ENCODE peak calls at places on chromosome 21, in seven cellular contexts. F, C, G, P, I, Z and K are unnamed samples. For H3K9me3, the result is how much of the 10 kb centered on the place peaks cover.

GRCh38 chr21:42622284-42622683 is 31.1 kb upstream of the PDE9A start:
- DNase-seq in F (no peak), I (no peak), Z (no peak), G (no peak), P (no peak), C (no peak), K (no peak)

GRCh38 chr21:44298301-44298700 is 1.6 kb upstream of the PFKL start:
- DNase-seq in G (no peak), C (no peak), I (no peak), F (peak), P (no peak), Z (no peak), K (no peak)

GRCh38 chr21:42098957-42099547 is 27.9 kb downstream of the UMODL1 start:
- DNase-seq in G (no peak), Z (no peak), I (no peak), P (no peak), F (no peak), C (no peak), K (no peak)

GRCh38 chr21:39613029-39613934 is 542 bp downstream of the B3GALT5 start:
- DNase-seq in I (no peak), G (no peak), P (no peak), C (peak), Z (no peak), F (no peak), K (no peak)

GRCh38 chr21:32477424-32477745 is 64.9 kb downstream of the EVA1C start:
- DNase-seq in Z (no peak), I (no peak), G (peak), P (no peak), F (no peak), C (no peak), K (no peak)

GRCh38 chr21:38310619-38311018 is 53.8 kb downstream of the KCNJ15 start:
- DNase-seq in Z (no peak), P (no peak), F (peak), G (no peak), I (no peak), C (peak), K (no peak)

GRCh38 chr21:16280731-16281130 is 550.9 kb downstream of the USP25 start:
- DNase-seq in I (no peak), P (no peak), G (no peak), C (peak), F (peak), Z (no peak), K (no peak)

GRCh38 chr21:37915516-37915915 is 741 bp downstream of the KCNJ6 start:
- DNase-seq in P (no peak), G (no peak), F (no peak), I (no peak), Z (no peak), C (no peak), K (no peak)

GRCh38 chr21:43982489-43983078 is 29.5 kb upstream of the TRAPPC10 start:
- DNase-seq in I (no peak), F (no peak), G (no peak), Z (no peak), C (no peak), P (no peak), K (no peak)

GRCh38 chr21:38631676-38632075 is 133.4 kb upstream of the ERG start:
- DNase-seq in G (no peak), I (no peak), F (peak), P (no peak), Z (no peak), C (no peak), K (no peak)

GRCh38 chr21:18449586-18449985 is 46.0 kb upstream of the TMPRSS15 start:
- DNase-seq in F (no peak), C (no peak), Z (no peak), I (no peak), G (no peak), P (no peak), K (no peak)

GRCh38 chr21:38621132-38621531 is 122.9 kb upstream of the ERG start:
- DNase-seq in G (no peak), I (no peak), F (no peak), Z (no peak), C (no peak), P (no peak), K (no peak)

GRCh38 chr21:34889287-34889536 is 159.9 kb downstream of the RUNX1 start:
- DNase-seq in P (peak), F (peak), G (peak), I (no peak), Z (peak), C (peak), K (peak)

GRCh38 chr21:36120304-36120902 is 14.5 kb upstream of the CBR3 start:
- DNase-seq in G (peak), Z (no peak), P (no peak), F (peak), C (peak), I (peak), K (no peak)

GRCh38 chr21:26007911-26008579 is 162.5 kb downstream of the APP start:
- DNase-seq in Z (no peak), C (peak), G (no peak), F (peak), P (no peak), I (no peak), K (no peak)

GRCh38 chr21:31873275-31873695 is 465 bp downstream of the HUNK start:
- DNase-seq in F (no peak), I (peak), C (no peak), G (no peak), Z (no peak), P (no peak), K (no peak)

GRCh38 chr21:34857874-34858273 is 189.1 kb downstream of the CLIC6 start:
- DNase-seq in C (no peak), F (peak), G (no peak), I (no peak), P (no peak), Z (no peak), K (no peak)

GRCh38 chr21:42975886-42976608 is 1.7 kb downstream of the PKNOX1 start:
- DNase-seq in G (no peak), P (no peak), I (no peak), C (peak), F (peak), Z (no peak), K (no peak)

GRCh38 chr21:38440746-38441145 is 57.5 kb downstream of the ERG start:
- DNase-seq in G (no peak), F (peak), P (no peak), Z (no peak), C (peak), I (no peak), K (no peak)

GRCh38 chr21:36732761-36733160 is 33.8 kb downstream of the SIM2 start:
- DNase-seq in F (no peak), I (no peak), C (no peak), Z (no peak), G (no peak), P (peak), K (no peak)

GRCh38 chr21:41168391-41169257 is 664 bp downstream of the BACE2 start:
- DNase-seq in P (peak), I (peak), Z (peak), G (peak), F (peak), C (peak), K (peak)

GRCh38 chr21:40243676-40244075 is 376.4 kb downstream of the PCP4 start:
- DNase-seq in Z (no peak), P (no peak), C (no peak), G (no peak), I (no peak), F (no peak), K (no peak)

GRCh38 chr21:41823166-41823565 is 56.0 kb downstream of the PRDM15 start:
- DNase-seq in F (no peak), P (no peak), I (no peak), G (no peak), Z (no peak), C (no peak), K (no peak)

GRCh38 chr21:43273708-43274021 is 104.9 kb downstream of the CRYAA start:
- DNase-seq in I (no peak), F (no peak), C (no peak), G (no peak), P (no peak), Z (no peak), K (no peak)

GRCh38 chr21:35136586-35137254 is 87.6 kb upstream of the RUNX1 start:
- DNase-seq in Z (no peak), G (no peak), C (peak), P (peak), I (peak), F (peak), K (no peak)

GRCh38 chr21:26087223-26087918 is 83.2 kb downstream of the APP start:
- DNase-seq in G (no peak), F (no peak), I (no peak), Z (no peak), C (no peak), P (no peak), K (no peak)

GRCh38 chr21:40842197-40842552 is 4.8 kb downstream of the DSCAM start:
- DNase-seq in F (no peak), I (no peak), P (no peak), G (no peak), C (no peak), Z (no peak), K (no peak)

GRCh38 chr21:16496594-16496993 is 766.8 kb downstream of the USP25 start:
- DNase-seq in G (no peak), I (no peak), C (no peak), P (no peak), F (no peak), Z (no peak), K (no peak)

GRCh38 chr21:35324372-35325220 is 275.5 kb upstream of the RUNX1 start:
- DNase-seq in G (no peak), I (no peak), Z (no peak), F (peak), P (no peak), C (peak), K (peak)

GRCh38 chr21:42835611-42836401 is 43.5 kb downstream of the WDR4 start:
- DNase-seq in G (no peak), P (peak), C (no peak), F (no peak), Z (peak), I (no peak), K (no peak)

GRCh38 chr21:42974832-42975820 is 764 bp downstream of the PKNOX1 start:
- DNase-seq in I (peak), F (peak), G (no peak), C (peak), P (peak), Z (peak), K (peak)

GRCh38 chr21:35528109-35529042 is 479.3 kb upstream of the RUNX1 start:
- DNase-seq in G (no peak), F (no peak), C (peak), I (no peak), P (no peak), Z (no peak), K (peak)

GRCh38 chr21:45478115-45478801 is 64.0 kb downstream of the SLC19A1 start:
- DNase-seq in F (peak), G (peak), I (peak), C (peak), Z (peak), P (peak), K (peak)
- H3K9me3 ChIP-seq in F (under half), G (under half), I (under half), C (under half), Z (under half), P (under half), K (under half)

GRCh38 chr21:23612210-23612609 is 1995.1 kb downstream of the MRPL39 start:
- DNase-seq in Z (no peak), I (no peak), P (no peak), C (no peak), G (no peak), F (no peak), K (no peak)
- H3K9me3 ChIP-seq in Z (under half), I (under half), P (under half), C (under half), G (under half), F (under half), K (under half)

DNA sequence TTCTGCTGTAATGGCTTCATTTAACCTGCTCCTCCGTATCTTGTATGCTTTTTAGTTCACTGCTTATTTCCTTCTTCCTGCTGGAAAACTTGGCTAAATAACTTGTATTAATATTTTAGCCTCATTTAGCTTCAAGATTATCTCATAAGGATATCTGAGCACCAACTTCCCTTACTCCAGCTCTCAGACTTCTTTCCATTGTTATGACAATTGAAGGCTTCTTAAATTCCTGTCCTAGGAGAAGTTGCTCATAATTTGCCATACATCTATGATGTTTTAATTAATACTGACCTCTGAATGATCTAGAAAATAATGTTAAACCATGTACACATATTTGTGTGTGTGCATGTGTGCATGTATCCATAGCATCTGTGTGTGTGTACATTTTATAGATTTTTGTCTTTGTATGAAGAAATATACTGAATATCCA is 1524.4 kb upstream of the TPTE start:
- DNase-seq in I (no peak), P (no peak), G (no peak), F (no peak), C (no peak), Z (no peak), K (no peak)
- H3K9me3 ChIP-seq in I (under half), P (under half), G (under half), F (under half), C (under half), Z (under half), K (under half)

GRCh38 chr21:14707265-14708020 is 161.3 kb upstream of the SAMSN1 start:
- DNase-seq in C (no peak), F (no peak), G (no peak), P (no peak), I (no peak), Z (no peak), K (no peak)
- H3K9me3 ChIP-seq in C (under half), F (under half), G (under half), P (under half), I (under half), Z (under half), K (under half)